ENCODE peak calls at places on chromosomes 4 and X, in four cellular contexts. A is tibial nerve, W is HCT116, T is H1. I is an unnamed sample.

GRCh38 chr4:13328591-13328990 is 155.5 kb downstream of the RAB28 start:
- DNase-seq in T (no peak), W (peak), A (no peak), I (no peak)

GRCh38 chrX:16725067-16725466 is 5.7 kb downstream of the SYAP1 start:
- DNase-seq in A (no peak), W (no peak), T (no peak), I (no peak)

GRCh38 chr4:164012396-164013027 is 518.0 kb downstream of the TMA16 start:
- DNase-seq in T (peak), A (no peak), W (peak), I (no peak)

GRCh38 chr4:104488151-104488550 is 6.5 kb downstream of the CXXC4 start:
- DNase-seq in T (no peak), W (no peak), A (no peak), I (no peak)

GRCh38 chr4:186900232-186900900 is 176.7 kb upstream of the FAT1 start:
- DNase-seq in W (no peak), T (no peak), A (no peak), I (no peak)

GRCh38 chr4:164169591-164169990 is 584.3 kb upstream of the SMIM31 start:
- DNase-seq in A (no peak), T (no peak), W (no peak), I (no peak)

GRCh38 chr4:127604949-127605709 is 27.6 kb upstream of the INTU start:
- DNase-seq in A (no peak), T (peak), W (peak), I (no peak)

GRCh38 chrX:43564953-43565352 is 91.1 kb upstream of the MAOA start:
- DNase-seq in T (no peak), W (no peak), A (no peak), I (no peak)

GRCh38 chrX:44017726-44018125 is 44.5 kb upstream of the NDP start:
- DNase-seq in T (no peak), W (no peak), A (no peak), I (no peak)

GRCh38 chr4:60033826-60034225 is 1166.3 kb upstream of the ADGRL3 start:
- DNase-seq in A (no peak), T (no peak), W (no peak), I (no peak)

GRCh38 chr4:15482346-15482745 is 12.7 kb downstream of the CC2D2A start:
- DNase-seq in T (no peak), W (no peak), A (no peak), I (no peak)

GRCh38 chr4:156677136-156677535 is 294.5 kb downstream of the PDGFC start:
- DNase-seq in T (peak), A (no peak), W (peak), I (no peak)

GRCh38 chrX:23493941-23494374 is 159.3 kb downstream of the PTCHD1 start:
- DNase-seq in A (no peak), W (peak), T (no peak), I (no peak)

GRCh38 chr4:109691411-109691920 is 11.8 kb downstream of the CASP6 start:
- DNase-seq in W (no peak), A (no peak), T (no peak), I (no peak)

GRCh38 chr4:53656421-53656981 is 65.2 kb upstream of the LNX1 start:
- DNase-seq in A (peak), T (no peak), W (no peak), I (no peak)
- TF ChIP-seq CTCF in A (peak), T (no peak), W (peak), I (peak)

DNA sequence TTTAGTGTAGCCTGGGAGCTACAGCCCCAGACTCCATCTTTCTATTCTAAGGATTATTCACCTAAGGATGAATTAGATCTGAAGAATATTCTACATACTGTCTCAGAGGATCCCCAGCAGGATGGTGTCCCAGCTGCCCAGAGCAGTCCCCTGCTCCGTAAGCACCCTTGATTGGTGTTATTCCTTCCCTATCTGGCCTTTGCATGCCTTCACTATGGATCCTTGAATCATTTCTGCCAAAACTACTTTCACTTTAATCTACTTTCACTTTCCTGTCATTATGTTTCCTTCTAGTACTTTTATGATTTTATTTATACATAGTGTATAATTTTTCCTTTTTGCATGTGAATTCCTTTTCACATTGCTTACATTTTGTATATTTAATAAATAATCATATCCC is 39.2 kb downstream of the ARHGAP24 start:
- DNase-seq in W (no peak), T (no peak), A (no peak), I (no peak)
- H3K4me3 ChIP-seq in W (no peak), T (no peak), A (no peak), I (peak)

GRCh38 chr4:153468587-153468986 is 2.4 kb downstream of the TMEM131L start:
- DNase-seq in A (no peak), W (no peak), T (no peak), I (no peak)

GRCh38 chr4:153465922-153466636 is at the start of gene TMEM131L:
- DNase-seq in T (no peak), A (peak), W (peak), I (no peak)

GRCh38 chr4:153467897-153468262 is 1.7 kb downstream of the TMEM131L start:
- DNase-seq in A (no peak), T (no peak), W (no peak), I (no peak)

GRCh38 chr4:153466637-153467153 is 535 bp downstream of the TMEM131L start:
- DNase-seq in W (no peak), A (no peak), T (no peak), I (no peak)

DNA sequence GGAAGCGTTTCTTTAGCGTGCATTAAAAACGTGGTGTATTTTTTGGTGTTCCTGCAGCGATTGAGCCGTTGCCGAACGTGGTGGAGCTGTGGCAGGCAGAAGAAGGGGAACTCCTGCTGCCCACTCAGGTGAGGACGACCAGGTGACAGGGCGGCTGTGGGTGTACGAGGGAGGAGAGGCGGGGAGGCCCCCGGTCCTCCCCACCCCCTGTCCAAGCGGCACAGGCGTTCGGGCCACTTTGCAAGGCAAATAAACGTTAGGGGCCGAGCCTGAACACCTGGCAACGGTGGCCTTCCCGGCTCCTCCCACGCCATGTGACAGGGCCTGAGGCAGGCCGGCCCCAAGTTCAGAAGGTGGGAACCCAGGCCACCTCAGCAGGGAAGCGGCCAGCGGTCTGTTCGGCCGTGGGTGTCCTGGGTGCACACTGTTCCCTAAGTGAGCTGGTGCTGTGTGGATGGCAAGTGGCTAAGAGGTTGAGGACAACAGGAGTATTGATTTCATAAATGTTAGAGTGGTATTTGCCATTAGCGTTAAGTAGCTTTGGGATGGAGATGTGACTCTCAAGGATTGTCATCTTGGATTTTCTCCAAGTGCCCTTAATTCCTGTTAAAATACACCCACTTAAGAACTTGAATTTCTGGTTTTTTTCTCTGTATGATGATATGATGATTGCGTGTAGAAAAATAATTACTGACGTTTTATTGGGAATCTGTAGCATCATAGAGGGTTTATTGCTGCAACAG is 1.2 kb downstream of the TMEM131L start:
- DNase-seq in A (no peak), W (peak), T (no peak), I (peak)
- TF ChIP-seq POLR2A in A (no peak), W (no peak), T (no peak), I (no peak)

GRCh38 chr4:185730849-185731608 is 81.0 kb downstream of the SORBS2 start:
- DNase-seq in T (no peak), W (no peak), A (no peak), I (no peak)
- TF ChIP-seq CTCF in T (no peak), W (no peak), A (no peak), I (peak)

I was measured in breast epithelium.